ENCODE peak calls at places on chromosomes 1 and 21, in nine cellular contexts. X, P, G, W, R, O, E, U and H are unnamed samples.

GRCh38 chr1:200336111-200336845 is 73.6 kb downstream of the ZNF281 start:
- DNase-seq in X (no peak), P (no peak), G (peak; percentile 92), W (no peak), R (no peak), O (no peak), E (no peak), U (no peak), H (no peak)

GRCh38 chr1:229924639-229925038 is 142.4 kb upstream of the GALNT2 start:
- DNase-seq in X (no peak), P (no peak), G (no peak), W (no peak), R (no peak), O (no peak), E (no peak), U (no peak), H (no peak)

GRCh38 chr1:186498695-186499389 is 37.9 kb upstream of the PDC start:
- DNase-seq in X (no peak), P (no peak), G (peak; percentile 28), W (no peak), R (no peak), O (no peak), E (no peak), U (peak; percentile 17), H (no peak)

GRCh38 chr1:232562855-232563510 is 67.0 kb downstream of the SIPA1L2 start:
- DNase-seq in X (no peak), P (no peak), G (no peak), W (no peak), R (no peak), O (no peak), E (no peak), U (no peak), H (no peak)

GRCh38 chr1:227134686-227135314 is 183.5 kb downstream of the CDC42BPA start:
- DNase-seq in X (no peak), P (no peak), G (no peak), W (no peak), R (no peak), O (no peak), E (no peak), U (no peak), H (no peak)

GRCh38 chr21:26154776-26155175 is 15.8 kb downstream of the APP start:
- DNase-seq in X (no peak), P (no peak), G (peak; percentile 48), W (no peak), R (no peak), O (no peak), E (no peak), U (no peak), H (no peak)

GRCh38 chr1:117852846-117853555 is 76.4 kb downstream of the GDAP2 start:
- DNase-seq in X (no peak), P (no peak), G (no peak), W (no peak), R (no peak), O (no peak), E (no peak), U (no peak), H (no peak)

GRCh38 chr1:59020151-59020997 is 236.5 kb upstream of the JUN start:
- DNase-seq in X (no peak), P (peak; percentile 68), G (peak; percentile 73), W (no peak), R (no peak), O (peak; percentile 58), E (no peak), U (peak; percentile 64), H (peak; percentile 87)

GRCh38 chr1:107140703-107141490 is at the start of gene NTNG1:
- DNase-seq in X (no peak), P (peak; percentile 66), G (no peak), W (no peak), R (no peak), O (no peak), E (no peak), U (no peak), H (no peak)

GRCh38 chr1:91511386-91511785 is 10.7 kb downstream of the CDC7 start:
- DNase-seq in X (peak; percentile 42), P (no peak), G (peak; percentile 64), W (no peak), R (no peak), O (no peak), E (peak; percentile 21), U (no peak), H (no peak)

GRCh38 chr1:27562021-27562420 is 41.9 kb downstream of the AHDC1 start:
- DNase-seq in X (no peak), P (no peak), G (no peak), W (no peak), R (no peak), O (no peak), E (no peak), U (no peak), H (no peak)

GRCh38 chr1:80450711-80451110 is 1350.0 kb upstream of the ADGRL2 start:
- DNase-seq in X (no peak), P (no peak), G (peak; percentile 15), W (no peak), R (no peak), O (no peak), E (no peak), U (no peak), H (no peak)

GRCh38 chr1:198937231-198938031 is 298.6 kb downstream of the PTPRC start:
- DNase-seq in X (peak; percentile 98), P (peak; percentile 69), G (peak; percentile 91), W (no peak), R (peak; percentile 80), O (no peak), E (peak; percentile 25), U (peak; percentile 77), H (peak; percentile 91)

GRCh38 chr1:58754683-58755467 is 29.0 kb downstream of the JUN start:
- DNase-seq in X (no peak), P (no peak), G (no peak), W (no peak), R (no peak), O (no peak), E (no peak), U (no peak), H (no peak)

GRCh38 chr1:232319106-232319505 is 310.8 kb downstream of the SIPA1L2 start:
- DNase-seq in X (no peak), P (no peak), G (no peak), W (no peak), R (no peak), O (peak; percentile 80), E (peak; percentile 31), U (no peak), H (no peak)

GRCh38 chr1:6667139-6667538 is 34.5 kb downstream of the DNAJC11 start:
- DNase-seq in X (no peak), P (no peak), G (no peak), W (no peak), R (no peak), O (no peak), E (no peak), U (no peak), H (no peak)

GRCh38 chr1:27569506-27570382 is 34.2 kb downstream of the AHDC1 start:
- DNase-seq in X (no peak), P (no peak), G (no peak), W (no peak), R (no peak), O (peak; percentile 18), E (no peak), U (no peak), H (no peak)

GRCh38 chr21:32494946-32495703 is 82.6 kb downstream of the EVA1C start:
- DNase-seq in X (no peak), P (no peak), G (peak; percentile 64), W (no peak), R (no peak), O (no peak), E (no peak), U (no peak), H (no peak)

GRCh38 chr1:20266141-20266540 is 24.5 kb upstream of the VWA5B1 start:
- DNase-seq in X (no peak), P (no peak), G (no peak), W (no peak), R (no peak), O (no peak), E (no peak), U (no peak), H (no peak)

GRCh38 chr1:116956378-116956777 is 45.2 kb upstream of the CD101 start:
- DNase-seq in X (no peak), P (no peak), G (no peak), W (no peak), R (no peak), O (no peak), E (no peak), U (no peak), H (no peak)

GRCh38 chr1:145956361-145956760 is 1.5 kb downstream of the LIX1L start:
- DNase-seq in X (no peak), P (no peak), G (no peak), W (no peak), R (no peak), O (no peak), E (no peak), U (no peak), H (no peak)

GRCh38 chr1:157199421-157199755 is 61.2 kb upstream of the ETV3 start:
- DNase-seq in X (no peak), P (no peak), G (no peak), W (no peak), R (no peak), O (no peak), E (no peak), U (no peak), H (no peak)

GRCh38 chr1:203898458-203899244 is 37.3 kb downstream of the SNRPE start:
- DNase-seq in X (no peak), P (no peak), G (no peak), W (no peak), R (no peak), O (no peak), E (no peak), U (no peak), H (no peak)